ENCODE peak calls at places on chromosomes 6 and 20, in ten cellular contexts. One of them, this sample, is unnamed.
A peak's percentile ranks its signal among the peaks of the same experiment; 100 is the strongest.

GRCh38 chr20:34562643-34563042 is 4.1 kb downstream of the MAP1LC3A start:
- DNase-seq in activated gamma-delta T cell treated with Interleukin-2 at 50 U/mL for 16 hours: no peak
- DNase-seq in WTC11: peak; percentile 53
- DNase-seq in Right ventricle myocardium superior: no peak
- DNase-seq in GM23338: peak; percentile 69
- DNase-seq in activated CD8-positive, alpha-beta memory T cell treated with anti-CD3 and anti-CD28 coated beads for 1 hour: no peak
- DNase-seq in AG04450: no peak
- DNase-seq in astrocyte of the spinal cord: no peak
- DNase-seq in activated effector memory CD4-positive, alpha-beta T cell treated with anti-CD3 and anti-CD28 coated beads, Interleukin-2, amount 50 U/mL, for 16 hours: no peak
- DNase-seq in stimulated activated CD8-positive, alpha-beta memory T cell treated with anti-CD3 and anti-CD28 coated beads, Interleukin-15, amount 100 ng/mL, for 1 hour: no peak
- DNase-seq in this sample: no peak

GRCh38 chr20:54692168-54692887 is 216.9 kb downstream of the DOK5 start:
- DNase-seq in astrocyte of the spinal cord: no peak
- DNase-seq in activated gamma-delta T cell treated with Interleukin-2 at 50 U/mL for 16 hours: no peak
- DNase-seq in activated effector memory CD4-positive, alpha-beta T cell treated with anti-CD3 and anti-CD28 coated beads, Interleukin-2, amount 50 U/mL, for 16 hours: no peak
- DNase-seq in AG04450: no peak
- DNase-seq in Right ventricle myocardium superior: no peak
- DNase-seq in GM23338: no peak
- DNase-seq in activated CD8-positive, alpha-beta memory T cell treated with anti-CD3 and anti-CD28 coated beads for 1 hour: no peak
- DNase-seq in WTC11: no peak
- DNase-seq in stimulated activated CD8-positive, alpha-beta memory T cell treated with anti-CD3 and anti-CD28 coated beads, Interleukin-15, amount 100 ng/mL, for 1 hour: no peak
- DNase-seq in this sample: no peak

GRCh38 chr20:44460795-44461141 is 14.9 kb upstream of the TTPAL start:
- DNase-seq in activated gamma-delta T cell treated with Interleukin-2 at 50 U/mL for 16 hours: no peak
- DNase-seq in AG04450: no peak
- DNase-seq in Right ventricle myocardium superior: no peak
- DNase-seq in activated CD8-positive, alpha-beta memory T cell treated with anti-CD3 and anti-CD28 coated beads for 1 hour: no peak
- DNase-seq in WTC11: no peak
- DNase-seq in GM23338: peak; percentile 49
- DNase-seq in stimulated activated CD8-positive, alpha-beta memory T cell treated with anti-CD3 and anti-CD28 coated beads, Interleukin-15, amount 100 ng/mL, for 1 hour: no peak
- DNase-seq in activated effector memory CD4-positive, alpha-beta T cell treated with anti-CD3 and anti-CD28 coated beads, Interleukin-2, amount 50 U/mL, for 16 hours: no peak
- DNase-seq in astrocyte of the spinal cord: peak; percentile 29
- DNase-seq in this sample: no peak

GRCh38 chr6:47348316-47348863 is 38.7 kb upstream of the TNFRSF21 start:
- DNase-seq in activated gamma-delta T cell treated with Interleukin-2 at 50 U/mL for 16 hours: no peak
- DNase-seq in stimulated activated CD8-positive, alpha-beta memory T cell treated with anti-CD3 and anti-CD28 coated beads, Interleukin-15, amount 100 ng/mL, for 1 hour: no peak
- DNase-seq in Right ventricle myocardium superior: no peak
- DNase-seq in activated CD8-positive, alpha-beta memory T cell treated with anti-CD3 and anti-CD28 coated beads for 1 hour: no peak
- DNase-seq in astrocyte of the spinal cord: no peak
- DNase-seq in WTC11: no peak
- DNase-seq in activated effector memory CD4-positive, alpha-beta T cell treated with anti-CD3 and anti-CD28 coated beads, Interleukin-2, amount 50 U/mL, for 16 hours: no peak
- DNase-seq in GM23338: no peak
- DNase-seq in AG04450: no peak
- DNase-seq in this sample: no peak

GRCh38 chr20:20712004-20712473 is 405 bp downstream of the RALGAPA2 start:
- DNase-seq in WTC11: peak; percentile 36
- DNase-seq in astrocyte of the spinal cord: no peak
- DNase-seq in activated effector memory CD4-positive, alpha-beta T cell treated with anti-CD3 and anti-CD28 coated beads, Interleukin-2, amount 50 U/mL, for 16 hours: no peak
- DNase-seq in GM23338: peak; percentile 48
- DNase-seq in stimulated activated CD8-positive, alpha-beta memory T cell treated with anti-CD3 and anti-CD28 coated beads, Interleukin-15, amount 100 ng/mL, for 1 hour: no peak
- DNase-seq in activated CD8-positive, alpha-beta memory T cell treated with anti-CD3 and anti-CD28 coated beads for 1 hour: no peak
- DNase-seq in activated gamma-delta T cell treated with Interleukin-2 at 50 U/mL for 16 hours: no peak
- DNase-seq in Right ventricle myocardium superior: peak; percentile 50
- DNase-seq in AG04450: no peak
- DNase-seq in this sample: no peak

GRCh38 chr6:157276134-157276532 is 47.2 kb downstream of the TMEM242 start:
- DNase-seq in activated CD8-positive, alpha-beta memory T cell treated with anti-CD3 and anti-CD28 coated beads for 1 hour: no peak
- DNase-seq in WTC11: no peak
- DNase-seq in GM23338: no peak
- DNase-seq in astrocyte of the spinal cord: no peak
- DNase-seq in Right ventricle myocardium superior: no peak
- DNase-seq in activated effector memory CD4-positive, alpha-beta T cell treated with anti-CD3 and anti-CD28 coated beads, Interleukin-2, amount 50 U/mL, for 16 hours: peak; percentile 45
- DNase-seq in AG04450: no peak
- DNase-seq in stimulated activated CD8-positive, alpha-beta memory T cell treated with anti-CD3 and anti-CD28 coated beads, Interleukin-15, amount 100 ng/mL, for 1 hour: no peak
- DNase-seq in activated gamma-delta T cell treated with Interleukin-2 at 50 U/mL for 16 hours: no peak
- DNase-seq in this sample: no peak

GRCh38 chr6:26454641-26455040 is 3.1 kb upstream of the BTN2A1 start:
- DNase-seq in stimulated activated CD8-positive, alpha-beta memory T cell treated with anti-CD3 and anti-CD28 coated beads, Interleukin-15, amount 100 ng/mL, for 1 hour: no peak
- DNase-seq in GM23338: no peak
- DNase-seq in WTC11: no peak
- DNase-seq in activated CD8-positive, alpha-beta memory T cell treated with anti-CD3 and anti-CD28 coated beads for 1 hour: no peak
- DNase-seq in activated gamma-delta T cell treated with Interleukin-2 at 50 U/mL for 16 hours: no peak
- DNase-seq in AG04450: no peak
- DNase-seq in Right ventricle myocardium superior: no peak
- DNase-seq in astrocyte of the spinal cord: no peak
- DNase-seq in activated effector memory CD4-positive, alpha-beta T cell treated with anti-CD3 and anti-CD28 coated beads, Interleukin-2, amount 50 U/mL, for 16 hours: no peak
- DNase-seq in this sample: no peak

GRCh38 chr6:147974376-147974775 is 368.3 kb upstream of the SASH1 start:
- DNase-seq in activated gamma-delta T cell treated with Interleukin-2 at 50 U/mL for 16 hours: no peak
- DNase-seq in astrocyte of the spinal cord: peak; percentile 33
- DNase-seq in WTC11: no peak
- DNase-seq in stimulated activated CD8-positive, alpha-beta memory T cell treated with anti-CD3 and anti-CD28 coated beads, Interleukin-15, amount 100 ng/mL, for 1 hour: no peak
- DNase-seq in activated effector memory CD4-positive, alpha-beta T cell treated with anti-CD3 and anti-CD28 coated beads, Interleukin-2, amount 50 U/mL, for 16 hours: no peak
- DNase-seq in GM23338: no peak
- DNase-seq in Right ventricle myocardium superior: no peak
- DNase-seq in activated CD8-positive, alpha-beta memory T cell treated with anti-CD3 and anti-CD28 coated beads for 1 hour: no peak
- DNase-seq in AG04450: no peak
- DNase-seq in this sample: peak; percentile 45

GRCh38 chr20:50453533-50453932 is 56.6 kb upstream of the PTPN1 start:
- DNase-seq in activated CD8-positive, alpha-beta memory T cell treated with anti-CD3 and anti-CD28 coated beads for 1 hour: no peak
- DNase-seq in Right ventricle myocardium superior: no peak
- DNase-seq in stimulated activated CD8-positive, alpha-beta memory T cell treated with anti-CD3 and anti-CD28 coated beads, Interleukin-15, amount 100 ng/mL, for 1 hour: no peak
- DNase-seq in activated gamma-delta T cell treated with Interleukin-2 at 50 U/mL for 16 hours: no peak
- DNase-seq in activated effector memory CD4-positive, alpha-beta T cell treated with anti-CD3 and anti-CD28 coated beads, Interleukin-2, amount 50 U/mL, for 16 hours: no peak
- DNase-seq in GM23338: no peak
- DNase-seq in AG04450: no peak
- DNase-seq in WTC11: no peak
- DNase-seq in astrocyte of the spinal cord: no peak
- DNase-seq in this sample: no peak